ENCODE peak calls at places on chromosomes 6 and 20, in ten cellular contexts. One of them, this sample, is unnamed.

GRCh38 chr6:134238006-134238405 is 79.9 kb downstream of the SGK1 start:
- DNase-seq in GM10248: no peak
- DNase-seq in ovary: no peak
- DNase-seq in HFFc6: no peak
- DNase-seq in mammary epithelial cell: no peak
- DNase-seq in fibroblast of lung: no peak
- DNase-seq in left lung: no peak
- DNase-seq in endothelial cell: no peak
- DNase-seq in H1: no peak
- DNase-seq in nephron progenitor cell: no peak
- DNase-seq in this sample: no peak

GRCh38 chr20:56914532-56914931 is 285.4 kb downstream of the TFAP2C start:
- DNase-seq in mammary epithelial cell: no peak
- DNase-seq in ovary: no peak
- DNase-seq in endothelial cell: no peak
- DNase-seq in left lung: no peak
- DNase-seq in fibroblast of lung: no peak
- DNase-seq in nephron progenitor cell: no peak
- DNase-seq in H1: no peak
- DNase-seq in HFFc6: no peak
- DNase-seq in GM10248: no peak
- DNase-seq in this sample: no peak

GRCh38 chr6:108957221-108957620 is 109.0 kb downstream of the ARMC2 start:
- DNase-seq in nephron progenitor cell: no peak
- DNase-seq in ovary: no peak
- DNase-seq in H1: no peak
- DNase-seq in HFFc6: no peak
- DNase-seq in fibroblast of lung: no peak
- DNase-seq in GM10248: no peak
- DNase-seq in left lung: no peak
- DNase-seq in endothelial cell: no peak
- DNase-seq in mammary epithelial cell: no peak
- DNase-seq in this sample: no peak

GRCh38 chr6:114049367-114049966 is 78.5 kb upstream of the HDAC2 start:
- DNase-seq in H1: no peak
- DNase-seq in ovary: no peak
- DNase-seq in endothelial cell: no peak
- DNase-seq in left lung: no peak
- DNase-seq in HFFc6: no peak
- DNase-seq in fibroblast of lung: peak; percentile 29
- DNase-seq in mammary epithelial cell: peak; percentile 43
- DNase-seq in nephron progenitor cell: no peak
- DNase-seq in GM10248: no peak
- DNase-seq in this sample: no peak

GRCh38 chr20:43941476-43942212 is 27.0 kb downstream of the TOX2 start:
- DNase-seq in ovary: no peak
- DNase-seq in HFFc6: no peak
- DNase-seq in left lung: no peak
- DNase-seq in fibroblast of lung: peak; percentile 31
- DNase-seq in nephron progenitor cell: no peak
- DNase-seq in H1: no peak
- DNase-seq in GM10248: peak; percentile 50
- DNase-seq in endothelial cell: no peak
- DNase-seq in mammary epithelial cell: peak; percentile 34
- DNase-seq in this sample: peak; percentile 53

GRCh38 chr20:21516861-21517565 is 3.1 kb upstream of the NKX2-2 start:
- DNase-seq in HFFc6: no peak
- DNase-seq in ovary: no peak
- DNase-seq in H1: peak; percentile 69
- DNase-seq in GM10248: no peak
- DNase-seq in nephron progenitor cell: no peak
- DNase-seq in mammary epithelial cell: no peak
- DNase-seq in fibroblast of lung: no peak
- DNase-seq in left lung: peak; percentile 43
- DNase-seq in endothelial cell: no peak
- DNase-seq in this sample: peak; percentile 37

GRCh38 chr6:13357551-13358075 is 29.3 kb upstream of the TBC1D7 start:
- DNase-seq in H1: no peak
- DNase-seq in HFFc6: no peak
- DNase-seq in mammary epithelial cell: no peak
- DNase-seq in GM10248: no peak
- DNase-seq in nephron progenitor cell: no peak
- DNase-seq in ovary: no peak
- DNase-seq in endothelial cell: no peak
- DNase-seq in left lung: no peak
- DNase-seq in fibroblast of lung: peak; percentile 82
- DNase-seq in this sample: no peak

GRCh38 chr6:147676468-147676867 is 168.0 kb downstream of the SAMD5 start:
- DNase-seq in left lung: no peak
- DNase-seq in ovary: no peak
- DNase-seq in nephron progenitor cell: no peak
- DNase-seq in fibroblast of lung: peak; percentile 47
- DNase-seq in GM10248: no peak
- DNase-seq in H1: no peak
- DNase-seq in HFFc6: no peak
- DNase-seq in mammary epithelial cell: peak; percentile 48
- DNase-seq in endothelial cell: no peak
- DNase-seq in this sample: no peak

GRCh38 chr6:107718341-107718740 is 105.8 kb downstream of the SCML4 start:
- DNase-seq in ovary: no peak
- DNase-seq in HFFc6: no peak
- DNase-seq in fibroblast of lung: no peak
- DNase-seq in GM10248: no peak
- DNase-seq in endothelial cell: no peak
- DNase-seq in mammary epithelial cell: no peak
- DNase-seq in left lung: no peak
- DNase-seq in H1: no peak
- DNase-seq in nephron progenitor cell: no peak
- DNase-seq in this sample: no peak

GRCh38 chr6:145206247-145206907 is 528.9 kb downstream of the EPM2A start:
- DNase-seq in HFFc6: peak; percentile 87
- DNase-seq in ovary: no peak
- DNase-seq in left lung: no peak
- DNase-seq in endothelial cell: no peak
- DNase-seq in H1: no peak
- DNase-seq in fibroblast of lung: peak; percentile 67
- DNase-seq in GM10248: no peak
- DNase-seq in mammary epithelial cell: no peak
- DNase-seq in nephron progenitor cell: no peak
- DNase-seq in this sample: no peak

GRCh38 chr20:59273699-59274380 is 26.6 kb upstream of the EDN3 start:
- DNase-seq in fibroblast of lung: no peak
- DNase-seq in GM10248: no peak
- DNase-seq in nephron progenitor cell: peak; percentile 9
- DNase-seq in ovary: no peak
- DNase-seq in HFFc6: no peak
- DNase-seq in endothelial cell: no peak
- DNase-seq in mammary epithelial cell: no peak
- DNase-seq in H1: no peak
- DNase-seq in left lung: no peak
- DNase-seq in this sample: no peak

GRCh38 chr20:64035933-64036345 is at the start of gene C20orf204:
- DNase-seq in nephron progenitor cell: no peak
- DNase-seq in GM10248: no peak
- DNase-seq in ovary: no peak
- DNase-seq in H1: no peak
- DNase-seq in mammary epithelial cell: no peak
- DNase-seq in fibroblast of lung: no peak
- DNase-seq in endothelial cell: no peak
- DNase-seq in HFFc6: no peak
- DNase-seq in left lung: no peak
- DNase-seq in this sample: no peak

GRCh38 chr6:113649916-113650609 is 207.1 kb upstream of the MARCKS start:
- DNase-seq in ovary: no peak
- DNase-seq in fibroblast of lung: no peak
- DNase-seq in nephron progenitor cell: no peak
- DNase-seq in GM10248: no peak
- DNase-seq in H1: no peak
- DNase-seq in HFFc6: no peak
- DNase-seq in endothelial cell: no peak
- DNase-seq in left lung: no peak
- DNase-seq in mammary epithelial cell: peak; percentile 52
- DNase-seq in this sample: no peak

GRCh38 chr6:90730191-90730673 is 143.4 kb upstream of the MAP3K7 start:
- DNase-seq in H1: no peak
- DNase-seq in GM10248: no peak
- DNase-seq in nephron progenitor cell: no peak
- DNase-seq in left lung: no peak
- DNase-seq in fibroblast of lung: no peak
- DNase-seq in mammary epithelial cell: peak; percentile 59
- DNase-seq in HFFc6: no peak
- DNase-seq in ovary: no peak
- DNase-seq in endothelial cell: no peak
- DNase-seq in this sample: no peak

GRCh38 chr6:130050230-130050629 is 31.8 kb downstream of the L3MBTL3 start:
- DNase-seq in endothelial cell: no peak
- DNase-seq in HFFc6: peak; percentile 62
- DNase-seq in nephron progenitor cell: no peak
- DNase-seq in H1: no peak
- DNase-seq in left lung: no peak
- DNase-seq in mammary epithelial cell: no peak
- DNase-seq in fibroblast of lung: peak; percentile 41
- DNase-seq in GM10248: no peak
- DNase-seq in ovary: no peak
- DNase-seq in this sample: no peak

GRCh38 chr6:142331075-142331551 is 29.3 kb downstream of the ADGRG6 start:
- DNase-seq in GM10248: no peak
- DNase-seq in endothelial cell: no peak
- DNase-seq in fibroblast of lung: peak; percentile 64
- DNase-seq in H1: no peak
- DNase-seq in HFFc6: no peak
- DNase-seq in left lung: no peak
- DNase-seq in nephron progenitor cell: no peak
- DNase-seq in mammary epithelial cell: peak; percentile 35
- DNase-seq in ovary: no peak
- DNase-seq in this sample: no peak

DNA sequence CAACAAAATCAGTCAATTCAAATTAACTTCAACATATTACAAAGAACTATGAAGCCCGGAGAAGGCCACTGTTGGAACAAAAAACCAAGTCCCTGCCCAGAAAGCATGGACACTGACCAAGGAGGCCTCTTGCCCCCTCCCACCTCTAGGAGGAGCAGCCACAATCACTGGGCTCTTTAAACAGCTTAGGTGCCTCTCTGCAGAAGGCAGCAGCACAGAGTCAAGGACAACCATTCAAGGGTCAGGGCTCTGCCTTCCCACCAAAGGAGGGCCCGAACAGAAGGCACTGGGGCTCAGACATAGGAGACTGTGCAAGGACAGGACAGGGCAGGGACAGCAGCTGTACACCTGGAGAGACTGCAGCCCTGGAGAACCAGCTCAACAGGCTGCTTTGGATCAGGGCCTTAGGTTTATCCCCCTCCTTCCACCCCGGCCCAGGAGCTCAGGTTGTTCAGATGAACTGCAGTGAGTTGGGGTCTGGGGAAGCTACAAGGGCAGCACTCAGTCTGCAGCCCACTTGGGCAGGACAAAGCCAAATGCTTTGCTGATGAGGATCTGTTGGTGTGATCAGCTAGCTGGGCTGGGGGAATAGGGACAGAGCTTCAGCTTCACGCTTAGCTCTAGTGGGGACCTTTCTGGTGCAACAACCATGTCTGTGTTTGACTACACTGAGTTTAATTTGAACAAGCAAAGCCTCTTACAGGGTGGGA is 17.8 kb downstream of the TOMM34 start:
- DNase-seq in ovary: peak; percentile 30
- DNase-seq in left lung: no peak
- DNase-seq in nephron progenitor cell: no peak
- DNase-seq in endothelial cell: no peak
- DNase-seq in mammary epithelial cell: no peak
- DNase-seq in GM10248: no peak
- DNase-seq in H1: no peak
- DNase-seq in HFFc6: no peak
- DNase-seq in fibroblast of lung: no peak
- DNase-seq in this sample: no peak
- TF ChIP-seq CTCF in ovary: no peak
- TF ChIP-seq CTCF in left lung: no peak
- TF ChIP-seq CTCF in nephron progenitor cell: no peak
- TF ChIP-seq CTCF in endothelial cell: no peak
- TF ChIP-seq CTCF in mammary epithelial cell: no peak
- TF ChIP-seq CTCF in GM10248: no peak
- TF ChIP-seq CTCF in H1: peak; percentile 36
- TF ChIP-seq CTCF in HFFc6: peak; percentile 35
- TF ChIP-seq CTCF in fibroblast of lung: peak; percentile 9
- TF ChIP-seq CTCF in this sample: no peak

DNA sequence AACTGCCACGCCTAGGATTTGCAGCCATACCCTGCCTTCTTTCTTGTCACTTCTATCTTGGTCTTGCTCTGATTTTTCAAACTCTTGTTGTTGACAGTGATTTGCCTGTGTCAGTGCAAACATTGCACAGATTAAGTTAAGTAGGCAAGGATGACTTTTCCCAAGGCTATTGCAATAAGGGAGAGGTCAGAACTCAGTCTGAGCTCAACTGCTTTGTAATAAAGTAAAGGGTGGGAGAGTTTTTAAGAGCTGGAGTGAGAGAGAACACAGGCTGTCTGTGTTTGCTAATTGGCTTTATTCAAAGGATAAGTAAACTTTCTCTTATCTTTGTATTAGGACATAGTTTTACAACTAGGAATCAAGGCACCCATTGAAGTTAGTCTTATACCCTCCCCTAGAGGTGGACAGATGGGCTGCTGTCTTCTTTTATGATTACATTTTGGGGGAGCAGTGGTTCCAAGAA is 448.6 kb downstream of the PHF3 start:
- DNase-seq in fibroblast of lung: no peak
- DNase-seq in nephron progenitor cell: no peak
- DNase-seq in left lung: no peak
- DNase-seq in GM10248: no peak
- DNase-seq in HFFc6: no peak
- DNase-seq in ovary: no peak
- DNase-seq in mammary epithelial cell: no peak
- DNase-seq in H1: no peak
- DNase-seq in endothelial cell: no peak
- DNase-seq in this sample: no peak
- TF ChIP-seq CTCF in fibroblast of lung: no peak
- TF ChIP-seq CTCF in nephron progenitor cell: no peak
- TF ChIP-seq CTCF in left lung: no peak
- TF ChIP-seq CTCF in GM10248: no peak
- TF ChIP-seq CTCF in HFFc6: no peak
- TF ChIP-seq CTCF in ovary: no peak
- TF ChIP-seq CTCF in mammary epithelial cell: no peak
- TF ChIP-seq CTCF in H1: no peak
- TF ChIP-seq CTCF in endothelial cell: no peak
- TF ChIP-seq CTCF in this sample: no peak

GRCh38 chr20:51767018-51767866 is 948 bp downstream of the ATP9A start:
- DNase-seq in left lung: peak; percentile 97
- DNase-seq in H1: peak; percentile 88
- DNase-seq in ovary: peak; percentile 70
- DNase-seq in HFFc6: no peak
- DNase-seq in endothelial cell: peak; percentile 59
- DNase-seq in nephron progenitor cell: peak; percentile 77
- DNase-seq in GM10248: no peak
- DNase-seq in fibroblast of lung: peak; percentile 36
- DNase-seq in mammary epithelial cell: peak; percentile 80
- DNase-seq in this sample: peak; percentile 53
- TF ChIP-seq CTCF in left lung: no peak
- TF ChIP-seq CTCF in H1: peak; percentile 49
- TF ChIP-seq CTCF in ovary: peak; percentile 21
- TF ChIP-seq CTCF in HFFc6: peak; percentile 64
- TF ChIP-seq CTCF in endothelial cell: peak; percentile 66
- TF ChIP-seq CTCF in nephron progenitor cell: peak; percentile 44
- TF ChIP-seq CTCF in GM10248: no peak
- TF ChIP-seq CTCF in fibroblast of lung: peak; percentile 34
- TF ChIP-seq CTCF in mammary epithelial cell: peak; percentile 44
- TF ChIP-seq CTCF in this sample: no peak

GRCh38 chr6:168333039-168333438 is 13.5 kb upstream of the DACT2 start:
- DNase-seq in left lung: no peak
- DNase-seq in GM10248: no peak
- DNase-seq in ovary: no peak
- DNase-seq in endothelial cell: peak; percentile 44
- DNase-seq in HFFc6: no peak
- DNase-seq in H1: no peak
- DNase-seq in nephron progenitor cell: no peak
- DNase-seq in mammary epithelial cell: no peak
- DNase-seq in fibroblast of lung: no peak
- DNase-seq in this sample: no peak
- TF ChIP-seq CTCF in left lung: no peak
- TF ChIP-seq CTCF in GM10248: no peak
- TF ChIP-seq CTCF in ovary: no peak
- TF ChIP-seq CTCF in endothelial cell: peak; percentile 60
- TF ChIP-seq CTCF in HFFc6: peak; percentile 40
- TF ChIP-seq CTCF in H1: peak; percentile 65
- TF ChIP-seq CTCF in nephron progenitor cell: peak; percentile 51
- TF ChIP-seq CTCF in mammary epithelial cell: no peak
- TF ChIP-seq CTCF in fibroblast of lung: peak; percentile 13
- TF ChIP-seq CTCF in this sample: no peak

This sample was measured in GM20000.